ENCODE peak calls at places on chromosomes 12 and 14, in seven cellular contexts. One of them, this sample, is unnamed.

GRCh38 chr12:43338848-43339526 is 213.0 kb downstream of the ADAMTS20 start:
- DNase-seq in left ventricle myocardium superior: no peak
- DNase-seq in GM06990: peak
- DNase-seq in effector memory CD8-positive, alpha-beta T cell: no peak
- DNase-seq in neural crest cell: peak
- DNase-seq in GM23248: peak
- DNase-seq in fibroblast of the aortic adventitia: peak
- DNase-seq in this sample: no peak

GRCh38 chr12:132380646-132381045 is 51.3 kb upstream of the GALNT9 start:
- DNase-seq in left ventricle myocardium superior: no peak
- DNase-seq in GM06990: no peak
- DNase-seq in effector memory CD8-positive, alpha-beta T cell: no peak
- DNase-seq in neural crest cell: no peak
- DNase-seq in GM23248: no peak
- DNase-seq in fibroblast of the aortic adventitia: no peak
- DNase-seq in this sample: no peak

GRCh38 chr12:116749884-116750283 is 11.8 kb downstream of the RNFT2 start:
- DNase-seq in left ventricle myocardium superior: no peak
- DNase-seq in GM06990: no peak
- DNase-seq in effector memory CD8-positive, alpha-beta T cell: no peak
- DNase-seq in neural crest cell: no peak
- DNase-seq in GM23248: no peak
- DNase-seq in fibroblast of the aortic adventitia: no peak
- DNase-seq in this sample: no peak

GRCh38 chr12:111158992-111159391 is 209.9 kb downstream of the PHETA1 start:
- DNase-seq in left ventricle myocardium superior: no peak
- DNase-seq in GM06990: no peak
- DNase-seq in effector memory CD8-positive, alpha-beta T cell: no peak
- DNase-seq in neural crest cell: no peak
- DNase-seq in GM23248: no peak
- DNase-seq in fibroblast of the aortic adventitia: no peak
- DNase-seq in this sample: no peak

GRCh38 chr12:61137677-61138380 is 1122.4 kb upstream of the USP15 start:
- DNase-seq in left ventricle myocardium superior: no peak
- DNase-seq in GM06990: no peak
- DNase-seq in effector memory CD8-positive, alpha-beta T cell: no peak
- DNase-seq in neural crest cell: no peak
- DNase-seq in GM23248: no peak
- DNase-seq in fibroblast of the aortic adventitia: no peak
- DNase-seq in this sample: no peak

GRCh38 chr14:23578560-23579310 is at the start of gene JPH4:
- DNase-seq in left ventricle myocardium superior: no peak
- DNase-seq in GM06990: no peak
- DNase-seq in effector memory CD8-positive, alpha-beta T cell: no peak
- DNase-seq in neural crest cell: no peak
- DNase-seq in GM23248: no peak
- DNase-seq in fibroblast of the aortic adventitia: no peak
- DNase-seq in this sample: peak

GRCh38 chr14:97977711-97978261 is 1180.6 kb downstream of the VRK1 start:
- DNase-seq in left ventricle myocardium superior: peak
- DNase-seq in GM06990: peak
- DNase-seq in effector memory CD8-positive, alpha-beta T cell: peak
- DNase-seq in neural crest cell: no peak
- DNase-seq in GM23248: peak
- DNase-seq in fibroblast of the aortic adventitia: peak
- DNase-seq in this sample: peak

GRCh38 chr12:6254491-6254890 is 54.3 kb downstream of the CD9 start:
- DNase-seq in left ventricle myocardium superior: no peak
- DNase-seq in GM06990: no peak
- DNase-seq in effector memory CD8-positive, alpha-beta T cell: no peak
- DNase-seq in neural crest cell: no peak
- DNase-seq in GM23248: no peak
- DNase-seq in fibroblast of the aortic adventitia: no peak
- DNase-seq in this sample: no peak

GRCh38 chr14:94009767-94010166 is 12.7 kb downstream of the CCDC197 start:
- DNase-seq in left ventricle myocardium superior: no peak
- DNase-seq in GM06990: no peak
- DNase-seq in effector memory CD8-positive, alpha-beta T cell: no peak
- DNase-seq in neural crest cell: no peak
- DNase-seq in GM23248: peak
- DNase-seq in fibroblast of the aortic adventitia: peak
- DNase-seq in this sample: no peak

GRCh38 chr12:48890657-48891418 is 25.2 kb upstream of the RND1 start:
- DNase-seq in left ventricle myocardium superior: peak
- DNase-seq in GM06990: peak
- DNase-seq in effector memory CD8-positive, alpha-beta T cell: peak
- DNase-seq in neural crest cell: peak
- DNase-seq in GM23248: peak
- DNase-seq in fibroblast of the aortic adventitia: peak
- DNase-seq in this sample: peak

GRCh38 chr14:23095196-23096108 is at the start of gene C14orf119:
- DNase-seq in left ventricle myocardium superior: peak
- DNase-seq in GM06990: no peak
- DNase-seq in effector memory CD8-positive, alpha-beta T cell: peak
- DNase-seq in neural crest cell: no peak
- DNase-seq in GM23248: peak
- DNase-seq in fibroblast of the aortic adventitia: peak
- DNase-seq in this sample: peak

GRCh38 chr12:110498984-110499706 is 2.8 kb downstream of the VPS29 start:
- DNase-seq in left ventricle myocardium superior: no peak
- DNase-seq in GM06990: no peak
- DNase-seq in effector memory CD8-positive, alpha-beta T cell: no peak
- DNase-seq in neural crest cell: no peak
- DNase-seq in GM23248: peak
- DNase-seq in fibroblast of the aortic adventitia: peak
- DNase-seq in this sample: no peak

GRCh38 chr14:94051115-94051514 is 25.0 kb downstream of the OTUB2 start:
- DNase-seq in left ventricle myocardium superior: peak
- DNase-seq in GM06990: no peak
- DNase-seq in effector memory CD8-positive, alpha-beta T cell: no peak
- DNase-seq in neural crest cell: no peak
- DNase-seq in GM23248: peak
- DNase-seq in fibroblast of the aortic adventitia: peak
- DNase-seq in this sample: peak

GRCh38 chr12:111850526-111850925 is 8.5 kb downstream of the MAPKAPK5 start:
- DNase-seq in left ventricle myocardium superior: no peak
- DNase-seq in GM06990: no peak
- DNase-seq in effector memory CD8-positive, alpha-beta T cell: no peak
- DNase-seq in neural crest cell: no peak
- DNase-seq in GM23248: no peak
- DNase-seq in fibroblast of the aortic adventitia: no peak
- DNase-seq in this sample: no peak

GRCh38 chr14:68987653-68988036 is 8.5 kb upstream of the ACTN1 start:
- DNase-seq in left ventricle myocardium superior: no peak
- DNase-seq in GM06990: no peak
- DNase-seq in effector memory CD8-positive, alpha-beta T cell: no peak
- DNase-seq in neural crest cell: no peak
- DNase-seq in GM23248: no peak
- DNase-seq in fibroblast of the aortic adventitia: no peak
- DNase-seq in this sample: no peak

GRCh38 chr14:97603201-97603600 is 806.0 kb downstream of the VRK1 start:
- DNase-seq in left ventricle myocardium superior: no peak
- DNase-seq in GM06990: no peak
- DNase-seq in effector memory CD8-positive, alpha-beta T cell: peak
- DNase-seq in neural crest cell: no peak
- DNase-seq in GM23248: no peak
- DNase-seq in fibroblast of the aortic adventitia: no peak
- DNase-seq in this sample: no peak

GRCh38 chr14:81565441-81566290 is 32.0 kb upstream of the SEL1L start:
- DNase-seq in left ventricle myocardium superior: no peak
- DNase-seq in GM06990: no peak
- DNase-seq in effector memory CD8-positive, alpha-beta T cell: no peak
- DNase-seq in neural crest cell: peak
- DNase-seq in GM23248: peak
- DNase-seq in fibroblast of the aortic adventitia: peak
- DNase-seq in this sample: peak

GRCh38 chr14:104927901-104928300 is 3.2 kb downstream of the PLD4 start:
- DNase-seq in left ventricle myocardium superior: no peak
- DNase-seq in GM06990: no peak
- DNase-seq in effector memory CD8-positive, alpha-beta T cell: no peak
- DNase-seq in neural crest cell: no peak
- DNase-seq in GM23248: no peak
- DNase-seq in fibroblast of the aortic adventitia: no peak
- DNase-seq in this sample: no peak

GRCh38 chr14:61959348-61959747 is 197.1 kb downstream of the SNAPC1 start:
- DNase-seq in left ventricle myocardium superior: no peak
- DNase-seq in GM06990: no peak
- DNase-seq in effector memory CD8-positive, alpha-beta T cell: no peak
- DNase-seq in neural crest cell: no peak
- DNase-seq in GM23248: no peak
- DNase-seq in fibroblast of the aortic adventitia: no peak
- DNase-seq in this sample: no peak

GRCh38 chr12:79415296-79415695 is 275.5 kb downstream of the PAWR start:
- DNase-seq in left ventricle myocardium superior: no peak
- DNase-seq in GM06990: no peak
- DNase-seq in effector memory CD8-positive, alpha-beta T cell: no peak
- DNase-seq in neural crest cell: no peak
- DNase-seq in GM23248: no peak
- DNase-seq in fibroblast of the aortic adventitia: no peak
- DNase-seq in this sample: no peak

This sample was measured in head of caudate nucleus.